ENCODE peak calls at places on chromosomes 4 and X, in nine cellular contexts. One of them, this sample, is unnamed.

GRCh38 chrX:74536142-74537010 is 78.0 kb downstream of the RLIM start:
- DNase-seq in Peyer's patch: peak; percentile 76
- DNase-seq in ovary: peak; percentile 90
- DNase-seq in SK-N-SH: peak; percentile 86
- DNase-seq in cardiac muscle cell: peak; percentile 92
- DNase-seq in mammary epithelial cell: peak; percentile 47
- DNase-seq in aorta: peak; percentile 94
- DNase-seq in CD8-positive, alpha-beta memory T cell: peak; percentile 51
- DNase-seq in WERI-Rb-1: peak; percentile 89
- DNase-seq in this sample: peak; percentile 64

GRCh38 chr4:7139167-7139979 is 53.0 kb upstream of the SORCS2 start:
- DNase-seq in aorta: no peak
- DNase-seq in CD8-positive, alpha-beta memory T cell: no peak
- DNase-seq in cardiac muscle cell: no peak
- DNase-seq in ovary: no peak
- DNase-seq in Peyer's patch: no peak
- DNase-seq in mammary epithelial cell: no peak
- DNase-seq in SK-N-SH: peak; percentile 76
- DNase-seq in WERI-Rb-1: no peak
- DNase-seq in this sample: no peak

GRCh38 chr4:10495651-10496050 is 38.4 kb upstream of the ZNF518B start:
- DNase-seq in WERI-Rb-1: no peak
- DNase-seq in SK-N-SH: no peak
- DNase-seq in CD8-positive, alpha-beta memory T cell: no peak
- DNase-seq in cardiac muscle cell: no peak
- DNase-seq in mammary epithelial cell: no peak
- DNase-seq in ovary: no peak
- DNase-seq in Peyer's patch: no peak
- DNase-seq in aorta: no peak
- DNase-seq in this sample: no peak

GRCh38 chr4:10354225-10354624 is 103.0 kb downstream of the ZNF518B start:
- DNase-seq in aorta: no peak
- DNase-seq in cardiac muscle cell: peak; percentile 21
- DNase-seq in CD8-positive, alpha-beta memory T cell: no peak
- DNase-seq in mammary epithelial cell: no peak
- DNase-seq in WERI-Rb-1: no peak
- DNase-seq in Peyer's patch: no peak
- DNase-seq in SK-N-SH: no peak
- DNase-seq in ovary: no peak
- DNase-seq in this sample: no peak

GRCh38 chr4:176186721-176187395 is 8.5 kb downstream of the SPATA4 start:
- DNase-seq in WERI-Rb-1: no peak
- DNase-seq in SK-N-SH: no peak
- DNase-seq in ovary: no peak
- DNase-seq in CD8-positive, alpha-beta memory T cell: no peak
- DNase-seq in cardiac muscle cell: no peak
- DNase-seq in Peyer's patch: no peak
- DNase-seq in aorta: peak; percentile 47
- DNase-seq in mammary epithelial cell: no peak
- DNase-seq in this sample: no peak

GRCh38 chrX:45807572-45808425 is 607.1 kb upstream of the DIPK2B start:
- DNase-seq in aorta: no peak
- DNase-seq in Peyer's patch: no peak
- DNase-seq in ovary: no peak
- DNase-seq in SK-N-SH: no peak
- DNase-seq in CD8-positive, alpha-beta memory T cell: no peak
- DNase-seq in WERI-Rb-1: no peak
- DNase-seq in mammary epithelial cell: peak; percentile 50
- DNase-seq in cardiac muscle cell: peak; percentile 64
- DNase-seq in this sample: no peak

GRCh38 chrX:114924423-114924822 is 93.0 kb downstream of the IL13RA2 start:
- DNase-seq in Peyer's patch: no peak
- DNase-seq in CD8-positive, alpha-beta memory T cell: no peak
- DNase-seq in cardiac muscle cell: no peak
- DNase-seq in SK-N-SH: no peak
- DNase-seq in mammary epithelial cell: no peak
- DNase-seq in ovary: no peak
- DNase-seq in WERI-Rb-1: no peak
- DNase-seq in aorta: no peak
- DNase-seq in this sample: no peak

GRCh38 chr4:4608214-4608537 is 66.3 kb upstream of the STX18 start:
- DNase-seq in mammary epithelial cell: no peak
- DNase-seq in ovary: no peak
- DNase-seq in WERI-Rb-1: no peak
- DNase-seq in cardiac muscle cell: no peak
- DNase-seq in aorta: no peak
- DNase-seq in CD8-positive, alpha-beta memory T cell: no peak
- DNase-seq in SK-N-SH: no peak
- DNase-seq in Peyer's patch: no peak
- DNase-seq in this sample: no peak

GRCh38 chr4:1055721-1056590 is 44.5 kb downstream of the FGFRL1 start:
- DNase-seq in ovary: peak; percentile 71
- DNase-seq in cardiac muscle cell: peak; percentile 48
- DNase-seq in aorta: peak; percentile 56
- DNase-seq in mammary epithelial cell: no peak
- DNase-seq in SK-N-SH: peak; percentile 65
- DNase-seq in WERI-Rb-1: peak; percentile 87
- DNase-seq in CD8-positive, alpha-beta memory T cell: peak; percentile 91
- DNase-seq in Peyer's patch: peak; percentile 71
- DNase-seq in this sample: peak; percentile 9

GRCh38 chr4:188218392-188218791 is 79.2 kb downstream of the TRIML1 start:
- DNase-seq in cardiac muscle cell: no peak
- DNase-seq in CD8-positive, alpha-beta memory T cell: no peak
- DNase-seq in SK-N-SH: no peak
- DNase-seq in aorta: no peak
- DNase-seq in WERI-Rb-1: no peak
- DNase-seq in mammary epithelial cell: no peak
- DNase-seq in ovary: no peak
- DNase-seq in Peyer's patch: no peak
- DNase-seq in this sample: no peak

GRCh38 chrX:39688576-39689373 is 409.0 kb downstream of the BCOR start:
- DNase-seq in mammary epithelial cell: peak; percentile 35
- DNase-seq in cardiac muscle cell: peak; percentile 75
- DNase-seq in SK-N-SH: peak; percentile 89
- DNase-seq in aorta: peak; percentile 63
- DNase-seq in ovary: peak; percentile 78
- DNase-seq in CD8-positive, alpha-beta memory T cell: no peak
- DNase-seq in Peyer's patch: peak; percentile 77
- DNase-seq in WERI-Rb-1: peak; percentile 75
- DNase-seq in this sample: peak; percentile 60

GRCh38 chrX:150581093-150581775 is 12.8 kb downstream of the MTM1 start:
- DNase-seq in ovary: no peak
- DNase-seq in Peyer's patch: no peak
- DNase-seq in aorta: no peak
- DNase-seq in SK-N-SH: no peak
- DNase-seq in cardiac muscle cell: peak; percentile 60
- DNase-seq in mammary epithelial cell: peak; percentile 65
- DNase-seq in WERI-Rb-1: no peak
- DNase-seq in CD8-positive, alpha-beta memory T cell: no peak
- DNase-seq in this sample: no peak

GRCh38 chr4:90419124-90419711 is 292.0 kb downstream of the CCSER1 start:
- DNase-seq in Peyer's patch: no peak
- DNase-seq in CD8-positive, alpha-beta memory T cell: no peak
- DNase-seq in aorta: no peak
- DNase-seq in SK-N-SH: peak; percentile 52
- DNase-seq in mammary epithelial cell: peak; percentile 38
- DNase-seq in cardiac muscle cell: peak; percentile 39
- DNase-seq in ovary: no peak
- DNase-seq in WERI-Rb-1: no peak
- DNase-seq in this sample: no peak

GRCh38 chr4:610411-611261 is 14.7 kb upstream of the PDE6B start:
- DNase-seq in ovary: no peak
- DNase-seq in cardiac muscle cell: peak; percentile 11
- DNase-seq in mammary epithelial cell: peak; percentile 87
- DNase-seq in aorta: no peak
- DNase-seq in WERI-Rb-1: no peak
- DNase-seq in Peyer's patch: no peak
- DNase-seq in CD8-positive, alpha-beta memory T cell: peak; percentile 36
- DNase-seq in SK-N-SH: no peak
- DNase-seq in this sample: no peak

GRCh38 chr4:48331577-48332340 is 9.6 kb upstream of the SLAIN2 start:
- DNase-seq in mammary epithelial cell: peak; percentile 87
- DNase-seq in ovary: no peak
- DNase-seq in CD8-positive, alpha-beta memory T cell: no peak
- DNase-seq in aorta: no peak
- DNase-seq in SK-N-SH: no peak
- DNase-seq in WERI-Rb-1: no peak
- DNase-seq in Peyer's patch: no peak
- DNase-seq in cardiac muscle cell: peak; percentile 93
- DNase-seq in this sample: no peak

GRCh38 chr4:123398803-123399637 is 2.4 kb downstream of the SPRY1 start:
- DNase-seq in mammary epithelial cell: peak; percentile 77
- DNase-seq in WERI-Rb-1: peak; percentile 54
- DNase-seq in cardiac muscle cell: peak; percentile 79
- DNase-seq in aorta: peak; percentile 71
- DNase-seq in ovary: peak; percentile 54
- DNase-seq in Peyer's patch: peak; percentile 78
- DNase-seq in CD8-positive, alpha-beta memory T cell: peak; percentile 73
- DNase-seq in SK-N-SH: peak; percentile 39
- DNase-seq in this sample: peak; percentile 58

GRCh38 chrX:33207056-33207455 is 4.3 kb downstream of the DMD start:
- DNase-seq in cardiac muscle cell: peak; percentile 43
- DNase-seq in Peyer's patch: no peak
- DNase-seq in ovary: no peak
- DNase-seq in SK-N-SH: no peak
- DNase-seq in aorta: no peak
- DNase-seq in CD8-positive, alpha-beta memory T cell: no peak
- DNase-seq in WERI-Rb-1: no peak
- DNase-seq in mammary epithelial cell: peak; percentile 28
- DNase-seq in this sample: no peak

DNA sequence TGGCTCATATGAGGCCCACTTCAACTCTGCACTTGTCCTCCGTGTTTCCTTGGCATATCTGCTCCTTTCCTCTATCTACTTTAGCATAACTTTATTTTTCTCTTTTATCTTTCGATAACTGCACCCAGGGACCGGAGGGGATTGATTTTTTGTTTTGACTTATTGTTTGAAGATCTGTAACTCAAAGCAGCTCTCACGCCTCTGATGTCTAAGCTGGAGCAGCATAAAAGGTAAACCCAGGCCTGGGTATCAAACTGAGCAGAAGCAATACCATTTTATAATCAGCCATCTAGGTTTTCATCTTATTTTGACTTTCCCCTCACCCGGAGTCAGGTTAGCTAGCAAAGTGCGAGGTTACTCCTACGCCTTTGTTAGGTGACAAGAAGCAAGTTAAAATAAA is 28.4 kb downstream of the LEF1 start:
- DNase-seq in ovary: no peak
- DNase-seq in SK-N-SH: no peak
- DNase-seq in CD8-positive, alpha-beta memory T cell: no peak
- DNase-seq in Peyer's patch: no peak
- DNase-seq in cardiac muscle cell: no peak
- DNase-seq in aorta: no peak
- DNase-seq in mammary epithelial cell: no peak
- DNase-seq in WERI-Rb-1: no peak
- DNase-seq in this sample: no peak
- H3K36me3 ChIP-seq in ovary: no peaks in the 10 kb centered on the region
- H3K36me3 ChIP-seq in SK-N-SH: no peaks in the 10 kb centered on the region
- H3K36me3 ChIP-seq in CD8-positive, alpha-beta memory T cell: no peaks in the 10 kb centered on the region
- H3K36me3 ChIP-seq in Peyer's patch: no peaks in the 10 kb centered on the region
- H3K36me3 ChIP-seq in cardiac muscle cell: no peaks in the 10 kb centered on the region
- H3K36me3 ChIP-seq in aorta: no peaks in the 10 kb centered on the region
- H3K36me3 ChIP-seq in mammary epithelial cell: no peaks in the 10 kb centered on the region
- H3K36me3 ChIP-seq in WERI-Rb-1: no peaks in the 10 kb centered on the region
- H3K36me3 ChIP-seq in this sample: no peaks in the 10 kb centered on the region

DNA sequence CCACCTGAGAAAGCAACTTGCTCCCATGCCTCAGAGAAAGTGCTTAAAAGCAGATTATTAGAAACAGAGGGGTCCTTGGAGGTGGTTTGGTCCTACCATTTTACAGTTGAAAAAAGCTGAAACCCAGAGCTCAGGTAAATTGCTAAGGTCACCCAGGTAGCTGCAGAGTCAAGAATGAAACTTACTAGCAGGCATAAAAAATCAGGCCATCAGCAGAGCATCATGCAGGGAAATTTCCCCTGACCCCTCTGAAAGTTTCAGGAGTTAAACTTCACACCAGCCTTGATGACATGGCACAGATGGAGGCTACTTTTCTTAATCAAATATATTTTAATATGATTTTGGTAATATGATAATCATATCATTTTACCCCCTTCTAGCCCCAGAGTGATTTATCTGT is 70.3 kb downstream of the IRF2 start:
- DNase-seq in Peyer's patch: no peak
- DNase-seq in cardiac muscle cell: no peak
- DNase-seq in WERI-Rb-1: no peak
- DNase-seq in CD8-positive, alpha-beta memory T cell: no peak
- DNase-seq in aorta: no peak
- DNase-seq in ovary: no peak
- DNase-seq in mammary epithelial cell: no peak
- DNase-seq in SK-N-SH: no peak
- DNase-seq in this sample: no peak
- H3K36me3 ChIP-seq in Peyer's patch: no peaks in the 10 kb centered on the region
- H3K36me3 ChIP-seq in cardiac muscle cell: no peaks in the 10 kb centered on the region
- H3K36me3 ChIP-seq in WERI-Rb-1: peaks cover 9% of the 10 kb centered on the region
- H3K36me3 ChIP-seq in CD8-positive, alpha-beta memory T cell: peaks cover 50% of the 10 kb centered on the region
- H3K36me3 ChIP-seq in aorta: no peaks in the 10 kb centered on the region
- H3K36me3 ChIP-seq in ovary: no peaks in the 10 kb centered on the region
- H3K36me3 ChIP-seq in mammary epithelial cell: peaks cover 6% of the 10 kb centered on the region
- H3K36me3 ChIP-seq in SK-N-SH: peaks cover 32% of the 10 kb centered on the region
- H3K36me3 ChIP-seq in this sample: peaks cover 9% of the 10 kb centered on the region

DNA sequence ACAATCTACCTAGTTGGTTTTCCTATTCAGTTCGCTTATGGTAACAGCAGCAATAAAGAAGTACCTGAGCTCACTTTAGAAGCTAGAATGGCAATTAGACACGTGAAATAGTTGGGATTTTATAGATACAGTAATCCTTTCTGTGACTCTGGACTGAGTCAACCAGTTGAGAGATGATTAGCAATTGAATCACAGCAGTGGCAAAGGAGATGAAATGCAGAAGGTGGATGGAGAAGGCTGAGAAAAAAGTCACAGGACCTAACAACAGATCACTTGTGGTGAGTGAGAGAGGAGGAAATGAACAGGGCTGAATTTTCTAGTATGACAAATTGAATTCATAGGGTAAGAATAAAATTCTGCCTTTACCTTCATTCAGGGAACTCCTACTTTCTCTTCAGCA is 197.1 kb upstream of the MAGEB18 start:
- DNase-seq in WERI-Rb-1: no peak
- DNase-seq in CD8-positive, alpha-beta memory T cell: no peak
- DNase-seq in Peyer's patch: no peak
- DNase-seq in aorta: no peak
- DNase-seq in mammary epithelial cell: peak; percentile 82
- DNase-seq in cardiac muscle cell: no peak
- DNase-seq in SK-N-SH: no peak
- DNase-seq in ovary: no peak
- DNase-seq in this sample: no peak
- H3K36me3 ChIP-seq in WERI-Rb-1: no peaks in the 10 kb centered on the region
- H3K36me3 ChIP-seq in CD8-positive, alpha-beta memory T cell: no peaks in the 10 kb centered on the region
- H3K36me3 ChIP-seq in Peyer's patch: no peaks in the 10 kb centered on the region
- H3K36me3 ChIP-seq in aorta: no peaks in the 10 kb centered on the region
- H3K36me3 ChIP-seq in mammary epithelial cell: no peaks in the 10 kb centered on the region
- H3K36me3 ChIP-seq in cardiac muscle cell: no peaks in the 10 kb centered on the region
- H3K36me3 ChIP-seq in SK-N-SH: no peaks in the 10 kb centered on the region
- H3K36me3 ChIP-seq in ovary: no peaks in the 10 kb centered on the region
- H3K36me3 ChIP-seq in this sample: no peaks in the 10 kb centered on the region

DNA sequence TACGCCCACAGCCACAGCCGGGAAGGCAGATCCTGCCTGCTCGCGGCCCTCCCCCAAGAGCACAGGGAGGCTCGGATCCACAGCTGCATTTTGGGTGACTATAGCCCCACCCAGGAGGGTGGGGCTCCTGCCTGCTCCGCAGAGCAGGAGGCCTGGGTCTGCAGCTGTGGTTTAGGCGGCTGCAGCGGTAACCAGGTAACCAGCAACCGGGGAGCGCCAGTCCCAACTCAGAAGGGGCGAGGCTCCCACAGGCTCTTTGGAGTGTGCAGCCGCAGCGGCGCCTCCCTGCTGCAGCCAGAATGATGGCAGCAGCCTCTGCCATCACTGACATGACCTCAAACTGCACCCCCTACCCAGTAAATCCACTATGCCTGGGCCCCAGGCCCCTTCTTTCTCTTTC is 148.0 kb upstream of the F9 start:
- DNase-seq in cardiac muscle cell: no peak
- DNase-seq in WERI-Rb-1: no peak
- DNase-seq in CD8-positive, alpha-beta memory T cell: no peak
- DNase-seq in ovary: no peak
- DNase-seq in mammary epithelial cell: no peak
- DNase-seq in SK-N-SH: no peak
- DNase-seq in aorta: no peak
- DNase-seq in Peyer's patch: no peak
- DNase-seq in this sample: peak; percentile 45
- H3K36me3 ChIP-seq in cardiac muscle cell: no peaks in the 10 kb centered on the region
- H3K36me3 ChIP-seq in WERI-Rb-1: no peaks in the 10 kb centered on the region
- H3K36me3 ChIP-seq in CD8-positive, alpha-beta memory T cell: no peaks in the 10 kb centered on the region
- H3K36me3 ChIP-seq in ovary: no peaks in the 10 kb centered on the region
- H3K36me3 ChIP-seq in mammary epithelial cell: no peaks in the 10 kb centered on the region
- H3K36me3 ChIP-seq in SK-N-SH: no peaks in the 10 kb centered on the region
- H3K36me3 ChIP-seq in aorta: no peaks in the 10 kb centered on the region
- H3K36me3 ChIP-seq in Peyer's patch: no peaks in the 10 kb centered on the region
- H3K36me3 ChIP-seq in this sample: no peaks in the 10 kb centered on the region